ENCODE peak calls at places on chromosome 18, in seven cellular contexts. P is IMR-90, I is WERI-Rb-1, X is upper lobe of left lung, W is GM06990, E is breast epithelium, B is left ventricle myocardium inferior. D is an unnamed sample.

GRCh38 chr18:55641501-55641900 is 53.5 kb upstream of the TCF4 start:
- DNase-seq in I (no peak), X (no peak), W (no peak), P (peak; percentile 40), E (no peak), B (no peak), D (no peak)

GRCh38 chr18:26978812-26979341 is 113.4 kb upstream of the AQP4 start:
- DNase-seq in E (no peak), I (no peak), X (no peak), W (peak; percentile 74), B (no peak), P (no peak), D (no peak)

GRCh38 chr18:35143615-35144596 is 96.9 kb upstream of the ZNF397 start:
- DNase-seq in E (no peak), B (no peak), X (peak; percentile 50), P (peak; percentile 55), W (no peak), I (peak; percentile 60), D (no peak)

GRCh38 chr18:6728809-6729246 is 688 bp upstream of the ARHGAP28 start:
- DNase-seq in P (no peak), I (no peak), B (no peak), X (no peak), W (no peak), E (no peak), D (no peak)

GRCh38 chr18:21194871-21195771 is 46.9 kb upstream of the GREB1L start:
- DNase-seq in X (no peak), B (no peak), E (no peak), I (no peak), W (peak; percentile 6), P (peak; percentile 58), D (peak; percentile 19)

GRCh38 chr18:45104071-45104440 is 423.4 kb downstream of the SETBP1 start:
- DNase-seq in W (no peak), E (no peak), X (no peak), P (no peak), B (no peak), I (no peak), D (no peak)

GRCh38 chr18:12304351-12305210 is 3.5 kb upstream of the TUBB6 start:
- DNase-seq in P (peak; percentile 82), X (peak; percentile 72), E (peak; percentile 46), B (no peak), W (no peak), I (no peak), D (no peak)

GRCh38 chr18:48892146-48892855 is 58.5 kb downstream of the SMAD7 start:
- DNase-seq in W (no peak), E (no peak), B (no peak), P (no peak), I (no peak), X (no peak), D (no peak)

GRCh38 chr18:31243740-31244512 is 74.0 kb upstream of the DSG1 start:
- DNase-seq in E (no peak), I (no peak), B (no peak), P (no peak), W (no peak), X (no peak), D (no peak)

GRCh38 chr18:34330308-34330707 is 105.6 kb upstream of the NOL4 start:
- DNase-seq in P (no peak), X (no peak), E (no peak), I (no peak), W (no peak), B (no peak), D (no peak)

GRCh38 chr18:3061581-3062416 is 48.9 kb upstream of the LPIN2 start:
- DNase-seq in X (no peak), I (no peak), W (no peak), E (no peak), P (peak; percentile 25), B (no peak), D (no peak)

GRCh38 chr18:1078301-1078700 is 173.6 kb downstream of the ADCYAP1 start:
- DNase-seq in E (no peak), I (no peak), P (no peak), W (no peak), B (no peak), X (no peak), D (no peak)
- TF ChIP-seq CTCF in E (no peak), I (peak; percentile 28), P (no peak), W (no peak), B (no peak), X (no peak), D (no peak)

GRCh38 chr18:58669731-58670379 is 1.4 kb upstream of the MALT1 start:
- DNase-seq in P (peak; percentile 68), I (no peak), X (peak; percentile 55), B (no peak), W (no peak), E (no peak), D (peak; percentile 61)
- H3K4me3 ChIP-seq in P (no peak overlapping the region), I (no peak overlapping the region), X (no peak overlapping the region), B (peak overlapping the region; percentile 86), W (peak overlapping the region; percentile 63), E (no peak overlapping the region), D (peak overlapping the region; percentile 61)

GRCh38 chr18:47470941-47471340 is 219.5 kb upstream of the SKOR2 start:
- DNase-seq in E (no peak), W (no peak), B (no peak), I (no peak), X (no peak), P (no peak), D (no peak)
- H3K27me3 ChIP-seq in E (no peaks in the 10 kb centered on the region), W (no peaks in the 10 kb centered on the region), B (peaks cover 34% of the 10 kb centered on the region), I (no peaks in the 10 kb centered on the region), X (no peaks in the 10 kb centered on the region), P (no peaks in the 10 kb centered on the region), D (no peaks in the 10 kb centered on the region)

GRCh38 chr18:62187543-62188378 is 706 bp downstream of the RELCH start:
- DNase-seq in W (no peak), B (no peak), I (peak; percentile 51), X (peak; percentile 43), P (peak; percentile 21), E (no peak), D (no peak)
- TF ChIP-seq CTCF in W (peak; percentile 10), B (no peak), I (peak; percentile 27), X (no peak), P (peak; percentile 7), E (no peak), D (peak; percentile 29)

GRCh38 chr18:9595197-9595596 is 19.2 kb downstream of the PPP4R1 start:
- DNase-seq in E (no peak), P (peak; percentile 53), B (no peak), W (no peak), X (no peak), I (no peak), D (no peak)

GRCh38 chr18:9596257-9596656 is 18.1 kb downstream of the PPP4R1 start:
- DNase-seq in B (no peak), P (no peak), X (no peak), I (no peak), E (no peak), W (no peak), D (no peak)

GRCh38 chr18:9597609-9598008 is 16.8 kb downstream of the PPP4R1 start:
- DNase-seq in X (no peak), B (no peak), E (no peak), I (no peak), W (no peak), P (no peak), D (no peak)

GRCh38 chr18:9596843-9597242 is 17.5 kb downstream of the PPP4R1 start:
- DNase-seq in W (no peak), I (no peak), P (no peak), X (no peak), E (no peak), B (no peak), D (no peak)

GRCh38 chr18:9599328-9599727 is 15.0 kb downstream of the PPP4R1 start:
- DNase-seq in X (no peak), E (no peak), B (no peak), W (no peak), P (no peak), I (no peak), D (no peak)
- H3K4me3 ChIP-seq in X (no peak overlapping the region), E (no peak overlapping the region), B (no peak overlapping the region), W (no peak overlapping the region), P (no peak overlapping the region), I (no peak overlapping the region), D (no peak overlapping the region)

GRCh38 chr18:74456409-74457042 is 582 bp downstream of the DIPK1C start:
- DNase-seq in P (no peak), B (peak; percentile 25), I (no peak), X (no peak), E (no peak), W (no peak), D (no peak)
- H3K27me3 ChIP-seq in P (peaks cover 59% of the 10 kb centered on the region), B (peaks cover 23% of the 10 kb centered on the region), I (peaks cover 62% of the 10 kb centered on the region), X (no peaks in the 10 kb centered on the region), E (peaks cover 3% of the 10 kb centered on the region), W (peaks cover 2% of the 10 kb centered on the region), D (peaks cover 48% of the 10 kb centered on the region)

GRCh38 chr18:8011906-8012305 is 444.8 kb downstream of the PTPRM start:
- DNase-seq in B (no peak), P (no peak), I (peak; percentile 26), W (no peak), X (no peak), E (no peak), D (no peak)
- TF ChIP-seq CTCF in B (no peak), P (no peak), I (peak; percentile 19), W (no peak), X (no peak), E (no peak), D (no peak)